ENCODE peak calls at places on chromosome 21, in four cellular contexts. O is neuronal stem cell, F is trophoblast cell, Y is IMR-90. Z is an unnamed sample.

GRCh38 chr21:31151156-31151555 is 112.9 kb upstream of the KRTAP19-8 start:
- DNase-seq in Y (no peak), O (no peak), F (no peak), Z (no peak)

GRCh38 chr21:33041981-33042380 is 16.2 kb downstream of the OLIG2 start:
- DNase-seq in O (no peak), F (no peak), Y (peak; percentile 52), Z (no peak)

GRCh38 chr21:14880922-14881321 is 183.9 kb downstream of the NRIP1 start:
- DNase-seq in F (peak; percentile 65), Y (peak; percentile 88), O (no peak), Z (no peak)

GRCh38 chr21:31397939-31398338 is 53.9 kb upstream of the TIAM1 start:
- DNase-seq in F (no peak), O (no peak), Y (no peak), Z (no peak)

GRCh38 chr21:14452031-14452778 is 69.3 kb upstream of the HSPA13 start:
- DNase-seq in Y (no peak), O (no peak), F (no peak), Z (no peak)

GRCh38 chr21:33684068-33684467 is 41.8 kb downstream of the ITSN1 start:
- DNase-seq in O (no peak), Y (no peak), F (no peak), Z (no peak)

GRCh38 chr21:20999567-21000169 is 1.5 kb downstream of the NCAM2 start:
- DNase-seq in F (peak; percentile 74), O (peak; percentile 49), Y (peak; percentile 49), Z (peak; percentile 32)

GRCh38 chr21:32806810-32807386 is 35.3 kb upstream of the PAXBP1 start:
- DNase-seq in F (no peak), O (no peak), Y (peak; percentile 40), Z (no peak)

DNA sequence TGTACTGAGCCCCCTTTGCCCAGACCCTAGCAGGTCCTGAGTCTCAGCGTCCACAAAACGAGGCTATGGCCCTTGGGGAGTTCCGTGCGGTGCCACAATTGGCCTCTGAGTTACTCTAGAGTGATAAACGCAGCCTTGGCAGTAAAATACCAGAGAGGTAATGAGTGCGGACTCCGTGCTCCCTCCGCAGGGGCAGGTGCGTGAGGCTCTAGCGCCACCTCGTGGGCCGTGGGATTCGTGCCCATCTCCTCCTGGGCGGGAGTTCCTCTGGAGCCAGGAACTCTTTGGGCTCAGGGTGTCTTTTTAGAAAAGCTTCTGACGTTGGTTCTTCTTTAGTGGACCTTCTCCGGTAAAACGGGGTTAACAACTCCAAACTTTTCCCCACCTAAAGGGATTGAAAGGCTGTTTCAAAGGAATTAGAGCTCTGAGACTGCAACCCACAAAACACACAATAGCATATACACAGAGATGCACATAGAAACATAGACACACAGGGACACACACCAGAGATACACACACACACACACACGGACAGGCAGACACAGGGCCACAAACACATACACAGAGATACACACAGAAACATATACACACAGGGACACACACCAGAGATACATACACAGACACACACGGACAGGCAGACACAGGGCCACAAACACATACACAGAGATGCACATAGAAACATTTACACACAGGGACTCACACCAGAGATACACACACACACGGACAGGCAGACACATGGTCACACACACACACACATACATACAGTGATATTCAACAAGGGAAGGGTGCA is 99.4 kb downstream of the KCNJ15 start:
- DNase-seq in Y (peak; percentile 61), O (peak; percentile 65), F (peak; percentile 89), Z (peak; percentile 83)
- H4K91ac ChIP-seq in Y (peak overlapping the region; percentile 29), O (no peak overlapping the region), F (no peak overlapping the region), Z (no peak overlapping the region)

GRCh38 chr21:45302082-45303061 is 14.7 kb upstream of the POFUT2 start:
- DNase-seq in O (no peak), F (no peak), Y (no peak), Z (no peak)
- H4K91ac ChIP-seq in O (no peak overlapping the region), F (peak overlapping the region; percentile 94), Y (no peak overlapping the region), Z (no peak overlapping the region)

DNA sequence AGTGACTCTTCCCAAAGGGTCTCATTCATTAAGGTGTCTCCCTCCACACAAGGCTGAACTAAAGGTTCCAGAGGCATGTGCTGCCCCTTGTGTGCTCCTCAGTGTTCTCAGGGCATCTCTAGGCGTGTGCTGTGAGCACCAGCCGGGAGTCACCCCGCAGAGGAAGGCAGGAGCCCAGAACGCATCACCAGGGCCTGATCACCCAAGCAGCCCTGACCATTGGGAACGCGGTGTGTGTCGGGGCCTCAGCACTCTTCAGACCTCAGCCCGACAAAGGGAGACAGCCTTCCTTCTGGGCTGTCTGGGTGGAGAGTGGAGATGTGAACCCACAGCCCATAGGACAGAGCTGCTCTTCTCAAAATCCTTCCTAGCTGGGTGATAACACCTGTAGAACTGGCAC is 9.1 kb downstream of the SLC37A1 start:
- DNase-seq in F (no peak), Y (no peak), O (no peak), Z (no peak)
- H4K91ac ChIP-seq in F (no peak overlapping the region), Y (no peak overlapping the region), O (peak overlapping the region; percentile 66), Z (no peak overlapping the region)

DNA sequence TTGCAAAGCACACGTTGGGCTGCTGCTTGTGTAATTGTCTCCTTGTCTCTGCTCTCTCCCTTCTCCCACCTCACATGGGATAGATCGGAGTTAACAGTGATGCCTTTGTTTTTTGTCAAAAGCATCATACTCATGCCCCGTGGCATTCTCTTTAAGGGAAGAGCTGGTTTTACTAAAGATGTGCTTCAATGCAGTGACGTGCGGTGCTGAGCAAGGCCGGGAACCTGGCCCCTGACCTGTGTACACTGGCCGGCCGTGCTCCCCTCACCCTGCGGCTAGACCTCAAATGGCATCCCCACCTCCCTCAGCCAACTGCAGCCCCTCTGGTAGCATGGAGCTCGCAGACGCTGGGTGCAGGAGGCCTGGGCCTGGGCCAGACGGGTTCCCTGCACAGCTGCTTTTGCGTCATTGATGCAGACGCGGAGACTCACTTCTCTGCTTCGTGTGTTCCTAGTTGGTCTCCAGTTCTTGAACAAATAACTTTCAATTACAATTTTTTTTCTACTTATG is 19.9 kb downstream of the AGPAT3 start:
- DNase-seq in O (no peak), F (no peak), Y (no peak), Z (no peak)
- H4K91ac ChIP-seq in O (peak overlapping the region; percentile 90), F (no peak overlapping the region), Y (no peak overlapping the region), Z (no peak overlapping the region)